ENCODE peak calls at places on chromosomes 1 and 21, in nine cellular contexts. One of them, this sample, is unnamed.

GRCh38 chr1:219908170-219908569 is 20.2 kb downstream of the SLC30A10 start:
- DNase-seq in kidney epithelial cell: no peak
- DNase-seq in epithelial cell of esophagus: no peak
- DNase-seq in iris pigment epithelial cell: no peak
- DNase-seq in Right ventricle myocardium inferior: no peak
- DNase-seq in stimulated activated CD4-positive, alpha-beta T cell treated with anti-CD3 and anti-CD28 coated beads, Interleukin-4, amount 100 ng/mL, for 24 hours: no peak
- DNase-seq in AG09309: no peak
- DNase-seq in neural crest cell: no peak
- DNase-seq in G401: no peak
- DNase-seq in this sample: no peak

GRCh38 chr1:1437904-1438376 is 2.5 kb downstream of the VWA1 start:
- DNase-seq in iris pigment epithelial cell: no peak
- DNase-seq in stimulated activated CD4-positive, alpha-beta T cell treated with anti-CD3 and anti-CD28 coated beads, Interleukin-4, amount 100 ng/mL, for 24 hours: no peak
- DNase-seq in epithelial cell of esophagus: no peak
- DNase-seq in neural crest cell: no peak
- DNase-seq in Right ventricle myocardium inferior: no peak
- DNase-seq in G401: no peak
- DNase-seq in kidney epithelial cell: peak
- DNase-seq in AG09309: no peak
- DNase-seq in this sample: no peak

GRCh38 chr1:68490046-68490651 is 6.7 kb downstream of the DEPDC1 start:
- DNase-seq in epithelial cell of esophagus: peak
- DNase-seq in neural crest cell: no peak
- DNase-seq in Right ventricle myocardium inferior: no peak
- DNase-seq in AG09309: no peak
- DNase-seq in kidney epithelial cell: no peak
- DNase-seq in stimulated activated CD4-positive, alpha-beta T cell treated with anti-CD3 and anti-CD28 coated beads, Interleukin-4, amount 100 ng/mL, for 24 hours: no peak
- DNase-seq in G401: no peak
- DNase-seq in iris pigment epithelial cell: no peak
- DNase-seq in this sample: no peak

GRCh38 chr1:68384872-68385390 is 64.8 kb downstream of the RPE65 start:
- DNase-seq in iris pigment epithelial cell: peak
- DNase-seq in stimulated activated CD4-positive, alpha-beta T cell treated with anti-CD3 and anti-CD28 coated beads, Interleukin-4, amount 100 ng/mL, for 24 hours: no peak
- DNase-seq in kidney epithelial cell: no peak
- DNase-seq in epithelial cell of esophagus: peak
- DNase-seq in AG09309: peak
- DNase-seq in neural crest cell: no peak
- DNase-seq in Right ventricle myocardium inferior: no peak
- DNase-seq in G401: no peak
- DNase-seq in this sample: peak

GRCh38 chr1:158248122-158248521 is 6.1 kb upstream of the CD1A start:
- DNase-seq in epithelial cell of esophagus: no peak
- DNase-seq in neural crest cell: no peak
- DNase-seq in G401: no peak
- DNase-seq in AG09309: no peak
- DNase-seq in kidney epithelial cell: no peak
- DNase-seq in stimulated activated CD4-positive, alpha-beta T cell treated with anti-CD3 and anti-CD28 coated beads, Interleukin-4, amount 100 ng/mL, for 24 hours: peak
- DNase-seq in iris pigment epithelial cell: no peak
- DNase-seq in Right ventricle myocardium inferior: no peak
- DNase-seq in this sample: no peak

GRCh38 chr1:6467224-6467623 is 1.3 kb upstream of the TNFRSF25 start:
- DNase-seq in neural crest cell: no peak
- DNase-seq in Right ventricle myocardium inferior: no peak
- DNase-seq in kidney epithelial cell: no peak
- DNase-seq in AG09309: no peak
- DNase-seq in iris pigment epithelial cell: no peak
- DNase-seq in stimulated activated CD4-positive, alpha-beta T cell treated with anti-CD3 and anti-CD28 coated beads, Interleukin-4, amount 100 ng/mL, for 24 hours: no peak
- DNase-seq in epithelial cell of esophagus: no peak
- DNase-seq in G401: no peak
- DNase-seq in this sample: no peak

GRCh38 chr1:101463195-101463594 is 226.4 kb downstream of the S1PR1 start:
- DNase-seq in neural crest cell: no peak
- DNase-seq in iris pigment epithelial cell: no peak
- DNase-seq in AG09309: no peak
- DNase-seq in kidney epithelial cell: no peak
- DNase-seq in Right ventricle myocardium inferior: no peak
- DNase-seq in stimulated activated CD4-positive, alpha-beta T cell treated with anti-CD3 and anti-CD28 coated beads, Interleukin-4, amount 100 ng/mL, for 24 hours: no peak
- DNase-seq in G401: no peak
- DNase-seq in epithelial cell of esophagus: no peak
- DNase-seq in this sample: no peak

GRCh38 chr1:211695135-211695816 is 19.9 kb upstream of the NEK2 start:
- DNase-seq in G401: no peak
- DNase-seq in Right ventricle myocardium inferior: no peak
- DNase-seq in epithelial cell of esophagus: no peak
- DNase-seq in stimulated activated CD4-positive, alpha-beta T cell treated with anti-CD3 and anti-CD28 coated beads, Interleukin-4, amount 100 ng/mL, for 24 hours: no peak
- DNase-seq in kidney epithelial cell: no peak
- DNase-seq in neural crest cell: no peak
- DNase-seq in AG09309: no peak
- DNase-seq in iris pigment epithelial cell: no peak
- DNase-seq in this sample: no peak

GRCh38 chr21:17673261-17674020 is 60.7 kb upstream of the BTG3 start:
- DNase-seq in epithelial cell of esophagus: peak
- DNase-seq in G401: no peak
- DNase-seq in iris pigment epithelial cell: no peak
- DNase-seq in neural crest cell: no peak
- DNase-seq in stimulated activated CD4-positive, alpha-beta T cell treated with anti-CD3 and anti-CD28 coated beads, Interleukin-4, amount 100 ng/mL, for 24 hours: no peak
- DNase-seq in Right ventricle myocardium inferior: no peak
- DNase-seq in kidney epithelial cell: no peak
- DNase-seq in AG09309: peak
- DNase-seq in this sample: peak

GRCh38 chr1:80171101-80171500 is 1164.6 kb upstream of the ADGRL4 start:
- DNase-seq in AG09309: no peak
- DNase-seq in epithelial cell of esophagus: peak
- DNase-seq in neural crest cell: no peak
- DNase-seq in stimulated activated CD4-positive, alpha-beta T cell treated with anti-CD3 and anti-CD28 coated beads, Interleukin-4, amount 100 ng/mL, for 24 hours: no peak
- DNase-seq in G401: no peak
- DNase-seq in Right ventricle myocardium inferior: no peak
- DNase-seq in kidney epithelial cell: no peak
- DNase-seq in iris pigment epithelial cell: peak
- DNase-seq in this sample: no peak

GRCh38 chr1:114668784-114669561 is 876 bp downstream of the DENND2C start:
- DNase-seq in epithelial cell of esophagus: peak
- DNase-seq in stimulated activated CD4-positive, alpha-beta T cell treated with anti-CD3 and anti-CD28 coated beads, Interleukin-4, amount 100 ng/mL, for 24 hours: no peak
- DNase-seq in G401: no peak
- DNase-seq in Right ventricle myocardium inferior: no peak
- DNase-seq in AG09309: no peak
- DNase-seq in neural crest cell: no peak
- DNase-seq in iris pigment epithelial cell: peak
- DNase-seq in kidney epithelial cell: no peak
- DNase-seq in this sample: peak

GRCh38 chr1:169240449-169241242 is 127.0 kb downstream of the NME7 start:
- DNase-seq in Right ventricle myocardium inferior: no peak
- DNase-seq in epithelial cell of esophagus: peak
- DNase-seq in stimulated activated CD4-positive, alpha-beta T cell treated with anti-CD3 and anti-CD28 coated beads, Interleukin-4, amount 100 ng/mL, for 24 hours: no peak
- DNase-seq in iris pigment epithelial cell: peak
- DNase-seq in AG09309: no peak
- DNase-seq in G401: no peak
- DNase-seq in kidney epithelial cell: no peak
- DNase-seq in neural crest cell: no peak
- DNase-seq in this sample: peak

GRCh38 chr1:231883382-231883781 is 256.8 kb downstream of the DISC1 start:
- DNase-seq in G401: no peak
- DNase-seq in stimulated activated CD4-positive, alpha-beta T cell treated with anti-CD3 and anti-CD28 coated beads, Interleukin-4, amount 100 ng/mL, for 24 hours: no peak
- DNase-seq in neural crest cell: no peak
- DNase-seq in Right ventricle myocardium inferior: no peak
- DNase-seq in epithelial cell of esophagus: no peak
- DNase-seq in kidney epithelial cell: no peak
- DNase-seq in iris pigment epithelial cell: no peak
- DNase-seq in AG09309: no peak
- DNase-seq in this sample: no peak

GRCh38 chr1:26697978-26698849 is 2.4 kb downstream of the ARID1A start:
- DNase-seq in AG09309: peak
- DNase-seq in stimulated activated CD4-positive, alpha-beta T cell treated with anti-CD3 and anti-CD28 coated beads, Interleukin-4, amount 100 ng/mL, for 24 hours: peak
- DNase-seq in iris pigment epithelial cell: peak
- DNase-seq in Right ventricle myocardium inferior: peak
- DNase-seq in neural crest cell: peak
- DNase-seq in G401: peak
- DNase-seq in epithelial cell of esophagus: peak
- DNase-seq in kidney epithelial cell: peak
- DNase-seq in this sample: peak

GRCh38 chr1:54409156-54410142 is 3.3 kb upstream of the SSBP3 start:
- DNase-seq in G401: no peak
- DNase-seq in neural crest cell: no peak
- DNase-seq in stimulated activated CD4-positive, alpha-beta T cell treated with anti-CD3 and anti-CD28 coated beads, Interleukin-4, amount 100 ng/mL, for 24 hours: peak
- DNase-seq in Right ventricle myocardium inferior: no peak
- DNase-seq in iris pigment epithelial cell: no peak
- DNase-seq in epithelial cell of esophagus: peak
- DNase-seq in AG09309: no peak
- DNase-seq in kidney epithelial cell: no peak
- DNase-seq in this sample: no peak

GRCh38 chr1:40014253-40014706 is 26.2 kb upstream of the CAP1 start:
- DNase-seq in AG09309: no peak
- DNase-seq in kidney epithelial cell: no peak
- DNase-seq in stimulated activated CD4-positive, alpha-beta T cell treated with anti-CD3 and anti-CD28 coated beads, Interleukin-4, amount 100 ng/mL, for 24 hours: no peak
- DNase-seq in Right ventricle myocardium inferior: no peak
- DNase-seq in neural crest cell: no peak
- DNase-seq in iris pigment epithelial cell: no peak
- DNase-seq in G401: no peak
- DNase-seq in epithelial cell of esophagus: no peak
- DNase-seq in this sample: peak

This sample was measured in PC-3.